ENCODE peak calls at places on chromosomes 5 and 9, in seven cellular contexts. One of them, this sample, is unnamed.

GRCh38 chr5:106822851-106823250 is 847.9 kb downstream of the EFNA5 start:
- DNase-seq in ovary: no peak
- DNase-seq in head of caudate nucleus: no peak
- DNase-seq in HTR-8/SVneo: no peak
- DNase-seq in A549: no peak
- DNase-seq in psoas muscle: no peak
- DNase-seq in H9: no peak
- DNase-seq in this sample: no peak

GRCh38 chr5:139762624-139763170 is 32.9 kb upstream of the PSD2 start:
- DNase-seq in A549: no peak
- DNase-seq in head of caudate nucleus: no peak
- DNase-seq in ovary: no peak
- DNase-seq in HTR-8/SVneo: no peak
- DNase-seq in H9: no peak
- DNase-seq in psoas muscle: no peak
- DNase-seq in this sample: no peak

GRCh38 chr9:36023260-36024048 is 13.3 kb upstream of the RECK start:
- DNase-seq in H9: peak
- DNase-seq in HTR-8/SVneo: peak
- DNase-seq in A549: peak
- DNase-seq in psoas muscle: peak
- DNase-seq in head of caudate nucleus: peak
- DNase-seq in ovary: peak
- DNase-seq in this sample: peak

GRCh38 chr5:107380654-107381053 is 290.1 kb downstream of the EFNA5 start:
- DNase-seq in psoas muscle: no peak
- DNase-seq in HTR-8/SVneo: no peak
- DNase-seq in head of caudate nucleus: no peak
- DNase-seq in ovary: no peak
- DNase-seq in A549: no peak
- DNase-seq in H9: no peak
- DNase-seq in this sample: no peak

GRCh38 chr5:10034008-10034407 is 215.7 kb downstream of the ATPSCKMT start:
- DNase-seq in head of caudate nucleus: no peak
- DNase-seq in ovary: no peak
- DNase-seq in psoas muscle: no peak
- DNase-seq in A549: no peak
- DNase-seq in H9: no peak
- DNase-seq in HTR-8/SVneo: no peak
- DNase-seq in this sample: no peak

GRCh38 chr9:130265431-130266235 is at the start of gene HMCN2:
- DNase-seq in head of caudate nucleus: no peak
- DNase-seq in psoas muscle: peak
- DNase-seq in HTR-8/SVneo: no peak
- DNase-seq in H9: peak
- DNase-seq in ovary: no peak
- DNase-seq in A549: no peak
- DNase-seq in this sample: peak

GRCh38 chr5:72067682-72068470 is 39.4 kb upstream of the MAP1B start:
- DNase-seq in HTR-8/SVneo: peak
- DNase-seq in ovary: no peak
- DNase-seq in H9: no peak
- DNase-seq in A549: peak
- DNase-seq in head of caudate nucleus: peak
- DNase-seq in psoas muscle: no peak
- DNase-seq in this sample: no peak

GRCh38 chr9:438961-439768 is 224.5 kb downstream of the DOCK8 start:
- DNase-seq in ovary: peak
- DNase-seq in A549: no peak
- DNase-seq in H9: no peak
- DNase-seq in psoas muscle: peak
- DNase-seq in HTR-8/SVneo: no peak
- DNase-seq in head of caudate nucleus: no peak
- DNase-seq in this sample: no peak

GRCh38 chr9:13863112-13863511 is 450.8 kb downstream of the NFIB start:
- DNase-seq in H9: no peak
- DNase-seq in A549: no peak
- DNase-seq in ovary: peak
- DNase-seq in HTR-8/SVneo: no peak
- DNase-seq in psoas muscle: peak
- DNase-seq in head of caudate nucleus: no peak
- DNase-seq in this sample: no peak

GRCh38 chr5:154308457-154309360 is 118.2 kb downstream of the GALNT10 start:
- DNase-seq in head of caudate nucleus: no peak
- DNase-seq in H9: no peak
- DNase-seq in A549: peak
- DNase-seq in ovary: no peak
- DNase-seq in HTR-8/SVneo: peak
- DNase-seq in psoas muscle: no peak
- DNase-seq in this sample: no peak

GRCh38 chr5:96778409-96778808 is 29.3 kb downstream of the ERAP1 start:
- DNase-seq in HTR-8/SVneo: no peak
- DNase-seq in H9: no peak
- DNase-seq in psoas muscle: no peak
- DNase-seq in ovary: peak
- DNase-seq in A549: no peak
- DNase-seq in head of caudate nucleus: no peak
- DNase-seq in this sample: no peak

GRCh38 chr5:150112211-150113046 is 26.1 kb upstream of the CSF1R start:
- DNase-seq in H9: peak
- DNase-seq in psoas muscle: peak
- DNase-seq in HTR-8/SVneo: peak
- DNase-seq in A549: no peak
- DNase-seq in ovary: peak
- DNase-seq in head of caudate nucleus: no peak
- DNase-seq in this sample: peak

GRCh38 chr9:134386951-134387831 is 60.9 kb downstream of the RXRA start:
- DNase-seq in H9: no peak
- DNase-seq in A549: no peak
- DNase-seq in HTR-8/SVneo: no peak
- DNase-seq in ovary: no peak
- DNase-seq in psoas muscle: no peak
- DNase-seq in head of caudate nucleus: no peak
- DNase-seq in this sample: no peak

GRCh38 chr9:123609844-123610243 is 253.8 kb downstream of the CRB2 start:
- DNase-seq in HTR-8/SVneo: no peak
- DNase-seq in H9: no peak
- DNase-seq in head of caudate nucleus: no peak
- DNase-seq in A549: no peak
- DNase-seq in ovary: no peak
- DNase-seq in psoas muscle: no peak
- DNase-seq in this sample: no peak

GRCh38 chr5:135887881-135888614 is 7.6 kb downstream of the IL9 start:
- DNase-seq in H9: peak
- DNase-seq in ovary: no peak
- DNase-seq in A549: peak
- DNase-seq in psoas muscle: no peak
- DNase-seq in HTR-8/SVneo: no peak
- DNase-seq in head of caudate nucleus: no peak
- DNase-seq in this sample: no peak

This sample was measured in aorta.